ENCODE peak calls at places on chromosomes 11 and 22, in eight cellular contexts. One of them, this sample, is unnamed. For H3K27me3, the result is how much of the 10 kb centered on the place peaks cover.

GRCh38 chr11:112734207-112734606 is 227.0 kb upstream of the NCAM1 start:
- DNase-seq in MG63: peak
- DNase-seq in neuronal stem cell: peak
- DNase-seq in lower lobe of right lung: no peak
- DNase-seq in ascending aorta: no peak
- DNase-seq in body of pancreas: no peak
- DNase-seq in AG04450: no peak
- DNase-seq in CD8-positive, alpha-beta T cell: no peak
- DNase-seq in this sample: peak

GRCh38 chr22:48906177-48906835 is 921.4 kb downstream of the BRD1 start:
- DNase-seq in CD8-positive, alpha-beta T cell: no peak
- DNase-seq in neuronal stem cell: no peak
- DNase-seq in AG04450: no peak
- DNase-seq in lower lobe of right lung: no peak
- DNase-seq in MG63: no peak
- DNase-seq in ascending aorta: peak
- DNase-seq in body of pancreas: no peak
- DNase-seq in this sample: no peak

GRCh38 chr11:73047773-73048371 is 94.2 kb downstream of the FCHSD2 start:
- DNase-seq in AG04450: no peak
- DNase-seq in neuronal stem cell: no peak
- DNase-seq in ascending aorta: no peak
- DNase-seq in lower lobe of right lung: no peak
- DNase-seq in CD8-positive, alpha-beta T cell: no peak
- DNase-seq in MG63: no peak
- DNase-seq in body of pancreas: no peak
- DNase-seq in this sample: no peak

GRCh38 chr22:45226681-45227186 is 14.0 kb downstream of the KIAA0930 start:
- DNase-seq in body of pancreas: peak
- DNase-seq in AG04450: no peak
- DNase-seq in CD8-positive, alpha-beta T cell: no peak
- DNase-seq in lower lobe of right lung: peak
- DNase-seq in neuronal stem cell: no peak
- DNase-seq in ascending aorta: no peak
- DNase-seq in MG63: peak
- DNase-seq in this sample: no peak

GRCh38 chr11:67345949-67346819 is 7.2 kb downstream of the POLD4 start:
- DNase-seq in neuronal stem cell: no peak
- DNase-seq in body of pancreas: peak
- DNase-seq in AG04450: no peak
- DNase-seq in ascending aorta: no peak
- DNase-seq in CD8-positive, alpha-beta T cell: no peak
- DNase-seq in MG63: peak
- DNase-seq in lower lobe of right lung: no peak
- DNase-seq in this sample: no peak

GRCh38 chr22:21938071-21938822 is 14.4 kb downstream of the PPM1F start:
- DNase-seq in lower lobe of right lung: peak
- DNase-seq in ascending aorta: peak
- DNase-seq in AG04450: peak
- DNase-seq in body of pancreas: peak
- DNase-seq in CD8-positive, alpha-beta T cell: peak
- DNase-seq in neuronal stem cell: peak
- DNase-seq in MG63: peak
- DNase-seq in this sample: peak

GRCh38 chr11:92550411-92550810 is 325.8 kb downstream of the FAT3 start:
- DNase-seq in neuronal stem cell: peak
- DNase-seq in lower lobe of right lung: no peak
- DNase-seq in ascending aorta: no peak
- DNase-seq in CD8-positive, alpha-beta T cell: no peak
- DNase-seq in body of pancreas: peak
- DNase-seq in AG04450: no peak
- DNase-seq in MG63: no peak
- DNase-seq in this sample: no peak

GRCh38 chr11:119015054-119015611 is 3.0 kb downstream of the RPS25 start:
- DNase-seq in AG04450: no peak
- DNase-seq in lower lobe of right lung: no peak
- DNase-seq in MG63: no peak
- DNase-seq in body of pancreas: no peak
- DNase-seq in neuronal stem cell: no peak
- DNase-seq in ascending aorta: no peak
- DNase-seq in CD8-positive, alpha-beta T cell: no peak
- DNase-seq in this sample: no peak

GRCh38 chr11:79950741-79951140 is 509.9 kb upstream of the TENM4 start:
- DNase-seq in ascending aorta: no peak
- DNase-seq in lower lobe of right lung: no peak
- DNase-seq in neuronal stem cell: no peak
- DNase-seq in AG04450: no peak
- DNase-seq in MG63: no peak
- DNase-seq in body of pancreas: no peak
- DNase-seq in CD8-positive, alpha-beta T cell: no peak
- DNase-seq in this sample: no peak

GRCh38 chr22:25546751-25547150 is 17.7 kb upstream of the GRK3 start:
- DNase-seq in ascending aorta: no peak
- DNase-seq in body of pancreas: no peak
- DNase-seq in neuronal stem cell: no peak
- DNase-seq in lower lobe of right lung: peak
- DNase-seq in MG63: no peak
- DNase-seq in AG04450: no peak
- DNase-seq in CD8-positive, alpha-beta T cell: no peak
- DNase-seq in this sample: no peak

GRCh38 chr22:26416670-26417270 is 12.3 kb upstream of the ASPHD2 start:
- DNase-seq in lower lobe of right lung: no peak
- DNase-seq in ascending aorta: no peak
- DNase-seq in AG04450: peak
- DNase-seq in CD8-positive, alpha-beta T cell: no peak
- DNase-seq in neuronal stem cell: no peak
- DNase-seq in MG63: peak
- DNase-seq in body of pancreas: no peak
- DNase-seq in this sample: no peak

GRCh38 chr22:48754611-48755331 is 1072.9 kb downstream of the BRD1 start:
- DNase-seq in neuronal stem cell: no peak
- DNase-seq in CD8-positive, alpha-beta T cell: no peak
- DNase-seq in lower lobe of right lung: peak
- DNase-seq in MG63: no peak
- DNase-seq in ascending aorta: peak
- DNase-seq in AG04450: no peak
- DNase-seq in body of pancreas: no peak
- DNase-seq in this sample: no peak

GRCh38 chr22:27800250-27801131 is 1.1 kb downstream of the MN1 start:
- DNase-seq in MG63: peak
- DNase-seq in ascending aorta: peak
- DNase-seq in AG04450: no peak
- DNase-seq in lower lobe of right lung: no peak
- DNase-seq in CD8-positive, alpha-beta T cell: no peak
- DNase-seq in body of pancreas: no peak
- DNase-seq in neuronal stem cell: peak
- DNase-seq in this sample: peak
- H3K27me3 ChIP-seq in MG63: under half
- H3K27me3 ChIP-seq in ascending aorta: under half
- H3K27me3 ChIP-seq in AG04450: under half
- H3K27me3 ChIP-seq in lower lobe of right lung: under half
- H3K27me3 ChIP-seq in CD8-positive, alpha-beta T cell: under half
- H3K27me3 ChIP-seq in body of pancreas: under half
- H3K27me3 ChIP-seq in neuronal stem cell: under half
- H3K27me3 ChIP-seq in this sample: under half

GRCh38 chr22:36691488-36691887 is 12.1 kb downstream of the CACNG2 start:
- DNase-seq in lower lobe of right lung: no peak
- DNase-seq in neuronal stem cell: no peak
- DNase-seq in AG04450: no peak
- DNase-seq in body of pancreas: no peak
- DNase-seq in ascending aorta: no peak
- DNase-seq in CD8-positive, alpha-beta T cell: no peak
- DNase-seq in MG63: no peak
- DNase-seq in this sample: no peak
- H3K27me3 ChIP-seq in lower lobe of right lung: under half
- H3K27me3 ChIP-seq in neuronal stem cell: under half
- H3K27me3 ChIP-seq in AG04450: under half
- H3K27me3 ChIP-seq in body of pancreas: under half
- H3K27me3 ChIP-seq in ascending aorta: under half
- H3K27me3 ChIP-seq in CD8-positive, alpha-beta T cell: under half
- H3K27me3 ChIP-seq in MG63: under half
- H3K27me3 ChIP-seq in this sample: under half

GRCh38 chr22:20192972-20193760 is 42.3 kb upstream of the CCDC188 start:
- DNase-seq in AG04450: no peak
- DNase-seq in body of pancreas: no peak
- DNase-seq in lower lobe of right lung: no peak
- DNase-seq in neuronal stem cell: no peak
- DNase-seq in ascending aorta: no peak
- DNase-seq in MG63: no peak
- DNase-seq in CD8-positive, alpha-beta T cell: no peak
- DNase-seq in this sample: no peak

GRCh38 chr22:20196094-20196840 is 45.4 kb upstream of the CCDC188 start:
- DNase-seq in lower lobe of right lung: no peak
- DNase-seq in ascending aorta: no peak
- DNase-seq in neuronal stem cell: no peak
- DNase-seq in AG04450: no peak
- DNase-seq in body of pancreas: no peak
- DNase-seq in MG63: no peak
- DNase-seq in CD8-positive, alpha-beta T cell: no peak
- DNase-seq in this sample: no peak

GRCh38 chr22:20193761-20194494 is 43.1 kb upstream of the CCDC188 start:
- DNase-seq in neuronal stem cell: no peak
- DNase-seq in CD8-positive, alpha-beta T cell: no peak
- DNase-seq in body of pancreas: no peak
- DNase-seq in ascending aorta: no peak
- DNase-seq in MG63: no peak
- DNase-seq in lower lobe of right lung: no peak
- DNase-seq in AG04450: no peak
- DNase-seq in this sample: no peak

GRCh38 chr22:20192293-20192971 is 41.6 kb upstream of the CCDC188 start:
- DNase-seq in ascending aorta: no peak
- DNase-seq in AG04450: no peak
- DNase-seq in lower lobe of right lung: no peak
- DNase-seq in neuronal stem cell: no peak
- DNase-seq in CD8-positive, alpha-beta T cell: no peak
- DNase-seq in body of pancreas: no peak
- DNase-seq in MG63: no peak
- DNase-seq in this sample: no peak

DNA sequence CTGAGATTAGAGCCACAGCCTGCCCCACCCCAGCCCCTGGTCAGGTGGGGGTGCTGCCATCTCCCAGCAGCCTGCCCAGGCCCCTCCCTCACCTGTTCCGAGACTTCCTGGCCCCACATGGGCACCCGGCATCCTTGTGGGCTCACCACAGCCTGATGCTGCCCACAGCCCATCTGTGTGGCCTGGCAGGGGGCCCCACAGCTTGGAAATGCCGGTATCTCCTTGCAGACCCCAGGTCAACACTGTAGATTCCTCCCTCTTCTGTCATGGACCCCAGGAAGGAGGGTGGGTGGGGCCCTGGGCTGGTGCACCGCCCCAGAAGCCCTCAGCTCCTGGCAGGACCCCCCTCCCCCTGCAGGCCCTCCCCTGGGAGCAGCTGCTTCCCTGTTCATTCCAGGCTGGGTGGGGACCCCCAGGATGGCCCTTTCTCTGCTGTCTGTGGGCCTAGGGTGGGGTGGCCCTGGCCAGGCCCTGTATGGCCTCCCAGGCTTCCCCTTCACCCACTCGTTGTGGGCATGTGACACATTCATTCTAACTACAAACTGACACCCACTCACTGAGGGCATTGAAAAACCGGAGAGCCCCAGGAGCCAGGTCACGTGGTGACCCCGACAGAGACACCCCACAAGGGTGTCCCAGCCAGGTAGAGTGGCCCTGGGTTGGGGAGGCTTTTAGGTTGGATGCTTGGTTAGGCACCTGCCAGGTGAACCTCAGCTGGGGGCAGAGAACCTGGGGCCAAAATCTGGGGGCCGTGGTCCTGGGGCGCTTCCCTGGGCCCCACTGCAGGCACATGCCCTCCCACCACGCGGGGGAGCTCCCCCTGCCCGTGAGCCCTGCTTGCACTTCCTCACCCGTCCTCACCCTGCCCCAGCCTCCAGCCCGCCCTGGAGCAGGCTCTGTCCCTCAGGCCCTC is 44.1 kb upstream of the CCDC188 start:
- DNase-seq in body of pancreas: no peak
- DNase-seq in neuronal stem cell: no peak
- DNase-seq in CD8-positive, alpha-beta T cell: no peak
- DNase-seq in lower lobe of right lung: no peak
- DNase-seq in AG04450: no peak
- DNase-seq in ascending aorta: no peak
- DNase-seq in MG63: no peak
- DNase-seq in this sample: no peak
- H3K27me3 ChIP-seq in body of pancreas: under half
- H3K27me3 ChIP-seq in neuronal stem cell: under half
- H3K27me3 ChIP-seq in CD8-positive, alpha-beta T cell: under half
- H3K27me3 ChIP-seq in lower lobe of right lung: under half
- H3K27me3 ChIP-seq in AG04450: under half
- H3K27me3 ChIP-seq in ascending aorta: under half
- H3K27me3 ChIP-seq in MG63: under half
- H3K27me3 ChIP-seq in this sample: under half

DNA sequence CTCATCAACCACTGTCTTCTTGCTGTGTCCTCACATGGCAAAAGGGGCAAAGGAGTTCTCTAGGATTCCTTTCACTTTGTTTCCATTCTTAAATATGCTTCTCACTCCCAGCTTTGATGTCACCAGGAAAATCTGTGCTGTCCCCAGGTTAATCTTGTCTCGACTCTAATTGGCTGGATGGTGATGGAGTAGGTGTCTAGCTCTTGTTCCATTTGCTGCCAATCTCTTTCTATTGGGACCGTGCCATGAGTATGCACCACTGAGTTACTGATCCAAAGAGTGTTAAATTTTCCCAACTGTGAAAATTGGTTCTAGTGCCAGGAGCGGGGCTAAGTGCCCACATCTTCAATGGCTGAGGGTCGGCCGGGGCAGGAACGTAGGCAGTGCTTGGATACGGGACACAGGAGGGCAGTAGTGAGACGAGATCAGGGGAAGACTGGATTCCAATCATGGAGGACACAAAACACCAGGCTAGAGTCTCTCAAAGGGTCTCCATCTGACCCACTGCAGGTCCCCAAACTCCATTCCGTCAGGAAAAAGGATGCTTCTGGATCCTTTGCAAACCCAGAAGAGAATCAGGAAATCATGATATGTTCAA is 47.7 kb upstream of the CSNK2A3 start:
- DNase-seq in lower lobe of right lung: no peak
- DNase-seq in AG04450: no peak
- DNase-seq in ascending aorta: no peak
- DNase-seq in MG63: no peak
- DNase-seq in CD8-positive, alpha-beta T cell: no peak
- DNase-seq in body of pancreas: no peak
- DNase-seq in neuronal stem cell: no peak
- DNase-seq in this sample: no peak
- H3K27me3 ChIP-seq in lower lobe of right lung: under half
- H3K27me3 ChIP-seq in AG04450: under half
- H3K27me3 ChIP-seq in ascending aorta: under half
- H3K27me3 ChIP-seq in MG63: under half
- H3K27me3 ChIP-seq in CD8-positive, alpha-beta T cell: under half
- H3K27me3 ChIP-seq in body of pancreas: under half
- H3K27me3 ChIP-seq in neuronal stem cell: under half
- H3K27me3 ChIP-seq in this sample: under half